ENCODE peak calls at places on chromosomes 11 and 22, in five cellular contexts. Z, L, T, R and P are unnamed samples. For H3K4me1, the result is how much of the 10 kb centered on the place peaks cover.

GRCh38 chr22:23500508-23501208 is 79.4 kb downstream of the IGLL1 start:
- DNase-seq in T (no peak), Z (peak), R (peak), L (no peak), P (no peak)

GRCh38 chr22:23382796-23383195 is 197.3 kb downstream of the IGLL1 start:
- DNase-seq in L (no peak), Z (no peak), R (no peak), T (no peak), P (no peak)

GRCh38 chr11:9206496-9206895 is 58.7 kb downstream of the DENND5A start:
- DNase-seq in T (no peak), R (no peak), Z (no peak), L (no peak), P (peak)

GRCh38 chr11:11583801-11584445 is 37.9 kb downstream of the GALNT18 start:
- DNase-seq in R (no peak), L (no peak), T (no peak), Z (no peak), P (no peak)

GRCh38 chr11:101929516-101929915 is 13.2 kb upstream of the ANGPTL5 start:
- DNase-seq in T (no peak), R (no peak), L (no peak), Z (no peak), P (no peak)

GRCh38 chr11:82906236-82906635 is 4.7 kb downstream of the DDIAS start:
- DNase-seq in Z (no peak), L (peak), R (no peak), T (no peak), P (no peak)

GRCh38 chr22:48660104-48660794 is 1167.4 kb downstream of the BRD1 start:
- DNase-seq in Z (no peak), R (no peak), T (no peak), L (no peak), P (no peak)

GRCh38 chr11:98772799-98773198 is 247.9 kb upstream of the CNTN5 start:
- DNase-seq in L (no peak), T (no peak), Z (no peak), R (no peak), P (no peak)

GRCh38 chr22:33242078-33242477 is 183.9 kb upstream of the SYN3 start:
- DNase-seq in R (no peak), Z (no peak), L (no peak), T (no peak), P (no peak)

GRCh38 chr22:48423481-48423901 is 1404.2 kb downstream of the BRD1 start:
- DNase-seq in Z (no peak), L (no peak), R (no peak), T (no peak), P (peak)

GRCh38 chr22:43199541-43199940 is 12.6 kb upstream of the TTLL12 start:
- DNase-seq in Z (no peak), R (peak), T (no peak), L (no peak), P (no peak)

GRCh38 chr11:12813371-12814225 is 139.4 kb downstream of the TEAD1 start:
- DNase-seq in L (peak), T (no peak), R (peak), Z (no peak), P (no peak)

GRCh38 chr11:130314184-130314748 is 451 bp downstream of the ZBTB44 start:
- DNase-seq in R (peak), T (no peak), Z (peak), L (peak), P (peak)
- H3K4me1 ChIP-seq in R (under half), T (under half), Z (under half), L (under half), P (under half)

GRCh38 chr11:117039270-117039669 is 59.0 kb downstream of the SIK3 start:
- DNase-seq in L (no peak), T (no peak), R (no peak), Z (no peak), P (no peak)

GRCh38 chr11:117034901-117035300 is 63.3 kb downstream of the SIK3 start:
- DNase-seq in Z (no peak), R (no peak), L (no peak), T (no peak), P (no peak)

GRCh38 chr11:117039897-117040296 is 58.3 kb downstream of the SIK3 start:
- DNase-seq in T (no peak), L (peak), Z (no peak), R (no peak), P (no peak)

GRCh38 chr11:117037279-117037951 is 60.8 kb downstream of the SIK3 start:
- DNase-seq in L (no peak), Z (no peak), R (no peak), T (no peak), P (no peak)

GRCh38 chr11:117037952-117038350 is 60.3 kb downstream of the SIK3 start:
- DNase-seq in Z (no peak), T (no peak), R (no peak), L (no peak), P (no peak)
- H3K4me3 ChIP-seq in Z (no peak), T (no peak), R (no peak), L (no peak), P (no peak)

DNA sequence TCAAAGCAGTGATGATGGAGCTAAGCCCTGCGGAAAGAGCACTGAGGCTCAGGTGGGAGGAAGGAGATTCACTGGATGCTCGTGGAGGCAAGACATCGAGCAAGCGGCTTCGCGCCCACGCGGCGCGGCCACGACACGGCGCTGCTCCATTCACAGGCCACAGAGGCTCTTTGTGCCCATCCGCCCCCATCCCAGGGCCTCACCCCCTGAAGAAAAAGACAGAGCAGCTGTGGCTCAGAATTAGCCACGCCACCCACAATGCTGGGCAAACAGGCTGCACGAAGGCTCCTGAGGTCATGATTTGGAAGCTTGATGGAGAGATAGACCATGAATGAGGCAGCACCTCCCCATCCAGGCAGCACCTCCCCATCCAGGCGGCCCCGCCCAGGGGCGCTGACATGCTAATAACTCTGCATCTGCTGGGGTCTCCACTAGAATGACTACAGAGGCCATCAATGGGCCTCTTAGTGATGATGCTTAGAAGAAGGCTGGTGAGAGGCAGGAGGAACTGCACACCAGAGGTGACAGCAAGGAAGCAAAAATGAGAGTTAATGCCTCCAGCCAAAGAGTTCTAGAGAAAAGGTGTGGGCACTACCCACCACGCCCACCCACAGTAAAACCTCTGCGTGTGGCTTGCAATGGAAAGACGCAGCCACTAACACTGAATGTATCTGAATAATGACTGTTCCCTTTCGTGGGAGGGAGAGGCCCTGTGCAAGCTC is 43.5 kb downstream of the MYH9 start:
- DNase-seq in L (no peak), R (no peak), Z (no peak), T (no peak), P (no peak)
- H3K4me1 ChIP-seq in L (under half), R (under half), Z (under half), T (under half), P (half or more)

GRCh38 chr11:55481416-55481815 is 72.9 kb upstream of the OR4C15 start:
- DNase-seq in R (no peak), L (peak), T (no peak), Z (no peak), P (no peak)
- H3K4me3 ChIP-seq in R (no peak), L (no peak), T (no peak), Z (no peak), P (no peak)

GRCh38 chr22:31221084-31221483 is 9.0 kb downstream of the LIMK2 start:
- DNase-seq in T (no peak), R (no peak), Z (no peak), L (no peak), P (no peak)
- H3K4me1 ChIP-seq in T (under half), R (under half), Z (under half), L (under half), P (under half)

GRCh38 chr11:47130541-47130940 is 46.1 kb downstream of the ARFGAP2 start:
- DNase-seq in L (no peak), R (no peak), Z (no peak), T (no peak), P (no peak)

GRCh38 chr11:47125083-47125482 is 51.6 kb downstream of the ARFGAP2 start:
- DNase-seq in Z (no peak), T (no peak), L (no peak), R (no peak), P (no peak)

GRCh38 chr11:47124675-47125074 is 52.0 kb downstream of the ARFGAP2 start:
- DNase-seq in L (no peak), R (no peak), T (no peak), Z (no peak), P (no peak)

GRCh38 chr11:47131136-47131535 is 45.5 kb downstream of the ARFGAP2 start:
- DNase-seq in T (no peak), R (no peak), Z (no peak), L (no peak), P (no peak)

DNA sequence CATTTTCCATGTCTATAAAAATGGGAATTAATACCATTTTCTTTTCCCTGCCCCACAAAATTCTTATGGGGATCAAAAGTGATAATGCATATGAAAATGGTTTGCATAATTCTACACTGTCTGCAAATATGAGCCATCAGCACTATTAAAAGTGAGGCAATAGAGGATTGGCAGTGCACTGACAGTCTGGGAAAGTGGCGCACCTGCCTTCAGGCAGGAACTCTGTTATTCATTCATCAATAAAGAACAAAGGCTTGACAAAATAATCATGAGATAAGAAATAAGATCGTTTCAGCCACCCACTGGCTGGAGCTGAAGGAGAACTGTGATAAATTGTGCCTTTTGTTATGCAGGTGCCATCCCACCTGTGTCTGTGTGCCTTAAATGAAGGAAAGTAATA is 49.5 kb downstream of the ARFGAP2 start:
- DNase-seq in L (no peak), Z (no peak), T (no peak), R (no peak), P (no peak)
- H3K4me3 ChIP-seq in L (no peak), Z (no peak), T (no peak), R (no peak), P (no peak)

GRCh38 chr11:66924272-66924671 is 33.9 kb downstream of the PC start:
- DNase-seq in T (no peak), Z (no peak), L (no peak), R (no peak), P (no peak)
- H3K4me1 ChIP-seq in T (under half), Z (under half), L (under half), R (under half), P (under half)

DNA sequence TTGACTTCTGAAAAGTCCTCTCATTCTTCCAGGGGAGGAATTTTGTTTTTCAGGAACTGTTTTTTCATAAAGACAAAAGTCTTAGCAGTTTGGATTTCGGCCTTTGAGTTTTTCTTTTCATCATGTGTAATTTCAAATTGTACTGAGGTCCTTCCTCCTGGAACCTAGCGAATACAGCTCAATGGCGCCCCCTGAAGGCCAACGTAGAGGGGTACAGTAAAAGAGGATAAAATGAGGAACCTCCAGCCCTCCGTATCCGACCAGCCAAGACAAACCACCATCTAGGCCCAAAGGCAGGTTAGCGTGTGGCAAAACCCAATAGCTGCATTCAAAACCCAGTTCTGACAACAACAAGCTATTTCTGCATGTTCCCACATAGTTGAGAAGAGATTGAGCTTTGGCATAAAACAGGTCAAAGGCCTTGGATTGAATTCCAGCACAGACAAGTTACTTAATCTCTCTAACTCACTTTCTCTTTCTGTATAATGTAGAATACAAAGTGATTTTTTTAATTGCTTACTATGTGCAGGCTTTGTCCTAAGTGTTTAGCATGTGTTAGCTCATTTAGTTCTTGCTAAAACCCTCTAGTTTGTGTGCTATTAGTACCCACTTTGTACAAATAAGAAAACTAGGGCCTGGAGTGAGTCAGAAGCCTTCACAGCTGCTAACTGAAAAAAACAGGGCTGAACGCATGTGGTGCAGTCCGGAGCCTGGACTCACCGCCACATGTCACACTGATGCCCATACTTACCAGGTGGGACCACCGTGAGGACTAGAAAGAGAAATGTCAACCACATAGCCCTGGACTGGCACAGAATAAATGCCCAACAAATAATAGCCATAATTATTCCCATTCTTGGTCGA is 43.2 kb upstream of the ETS1 start:
- DNase-seq in L (peak), Z (peak), R (peak), T (peak), P (peak)
- H3K4me3 ChIP-seq in L (no peak), Z (no peak), R (no peak), T (no peak), P (no peak)

DNA sequence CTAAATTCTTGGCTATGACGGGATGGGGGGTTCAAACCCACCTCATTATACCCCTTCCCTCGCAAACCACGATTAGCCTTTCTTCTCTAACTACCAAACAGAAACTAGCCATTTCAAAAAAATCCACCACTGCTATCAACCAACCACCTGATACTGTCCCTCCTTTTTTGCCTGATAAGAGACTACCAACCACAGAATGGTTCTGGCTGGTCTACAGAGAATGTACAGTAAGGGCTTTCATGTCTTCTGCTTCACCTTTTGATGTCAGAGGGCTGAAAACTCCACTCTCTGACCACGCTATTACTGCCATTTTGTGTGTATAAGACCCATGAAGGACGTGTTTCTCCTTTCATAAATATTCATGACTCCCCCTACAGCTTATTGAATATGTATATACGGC is 19.1 kb downstream of the RIC3 start:
- DNase-seq in T (no peak), R (no peak), Z (no peak), L (no peak), P (no peak)
- H3K4me1 ChIP-seq in T (under half), R (under half), Z (under half), L (under half), P (under half)

DNA sequence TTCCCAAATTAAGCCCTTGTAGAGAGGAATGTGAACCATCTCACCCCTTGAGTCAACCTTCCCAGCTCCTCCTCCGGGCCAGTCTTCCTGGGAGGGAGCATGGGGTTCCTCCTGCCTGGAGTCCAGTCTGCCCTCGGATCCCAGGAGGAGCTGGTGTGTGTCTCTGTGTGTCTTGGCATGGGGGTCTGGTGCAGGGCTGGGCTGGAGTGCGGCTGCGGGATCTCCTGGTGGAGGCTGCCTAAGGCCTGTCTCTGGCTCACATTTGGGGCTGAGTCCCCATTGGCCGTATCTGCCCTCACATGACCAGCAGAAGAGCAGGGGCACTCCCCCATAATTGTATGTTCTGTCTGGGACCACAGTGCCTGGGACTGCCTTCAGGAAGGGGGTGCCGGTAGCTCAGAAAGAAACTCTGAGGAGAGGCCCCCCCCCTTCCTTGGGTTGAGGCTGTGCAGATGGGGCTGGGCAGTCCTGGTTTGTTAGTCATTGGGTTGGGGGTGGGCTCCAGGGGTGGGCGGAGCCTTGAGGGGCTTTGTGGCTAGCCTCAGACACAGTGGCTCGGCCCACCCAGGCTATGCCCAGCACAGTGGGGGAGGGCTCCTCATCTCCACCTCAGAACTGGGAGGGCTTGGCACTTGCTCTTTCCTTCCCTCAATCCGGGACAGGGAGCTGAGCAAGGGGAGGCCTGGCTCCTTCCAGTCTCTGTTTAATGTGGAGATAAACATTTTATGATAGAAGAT is 2.9 kb downstream of the C1QTNF5 start:
- DNase-seq in Z (no peak), T (peak), L (no peak), R (peak), P (peak)
- H3K4me3 ChIP-seq in Z (no peak), T (no peak), L (peak), R (no peak), P (peak)